ENCODE peak calls at places on chromosome 16, in nine cellular contexts. M, V, B, L, R, C, O, E and X are unnamed samples. For H3K4me1 and H3K9me3, the result is how much of the 10 kb centered on the place peaks cover.

GRCh38 chr16:66521227-66521626 is 28.7 kb downstream of the TK2 start:
- DNase-seq in O (no peak), L (peak), V (no peak), M (no peak), C (no peak), R (no peak), B (no peak), E (no peak), X (no peak)

GRCh38 chr16:88469615-88470395 is 16.7 kb downstream of the ZFPM1 start:
- DNase-seq in V (no peak), L (no peak), B (no peak), R (no peak), M (no peak), E (no peak), C (no peak), O (no peak), X (no peak)

GRCh38 chr16:85602831-85603755 is 10.0 kb upstream of the GSE1 start:
- DNase-seq in C (no peak), B (no peak), V (no peak), O (no peak), L (no peak), M (no peak), R (no peak), E (no peak), X (no peak)

GRCh38 chr16:80294172-80294571 is 246.6 kb upstream of the DYNLRB2 start:
- DNase-seq in C (no peak), V (no peak), O (no peak), L (no peak), E (no peak), M (no peak), B (no peak), R (no peak), X (no peak)

GRCh38 chr16:30053376-30054015 is 12.1 kb upstream of the ALDOA start:
- DNase-seq in R (no peak), E (no peak), V (no peak), L (no peak), O (no peak), C (no peak), M (no peak), B (no peak), X (no peak)

GRCh38 chr16:28839004-28839639 is 7.0 kb downstream of the TUFM start:
- DNase-seq in O (no peak), L (no peak), V (no peak), B (no peak), E (peak), R (no peak), C (no peak), M (no peak), X (no peak)

GRCh38 chr16:63461248-63461841 is 1425.1 kb upstream of the CDH8 start:
- DNase-seq in C (peak), M (no peak), E (peak), L (no peak), O (peak), R (peak), V (no peak), B (peak), X (no peak)

GRCh38 chr16:24010440-24011089 is 174.8 kb downstream of the PRKCB start:
- DNase-seq in M (no peak), R (peak), L (peak), C (peak), E (peak), B (peak), V (no peak), O (peak), X (peak)

GRCh38 chr16:24156777-24157176 is 99.4 kb upstream of the CACNG3 start:
- DNase-seq in L (no peak), E (no peak), O (no peak), B (no peak), V (no peak), C (no peak), M (no peak), R (no peak), X (no peak)

GRCh38 chr16:68384293-68385255 is 63.7 kb downstream of the SMPD3 start:
- DNase-seq in R (no peak), L (no peak), M (no peak), V (no peak), E (no peak), B (peak), C (no peak), O (peak), X (no peak)

GRCh38 chr16:77223184-77223583 is 24.0 kb downstream of the SYCE1L start:
- DNase-seq in L (no peak), O (peak), R (peak), E (peak), V (no peak), M (no peak), C (no peak), B (peak), X (no peak)

GRCh38 chr16:12009462-12009861 is 32.9 kb downstream of the SNX29 start:
- DNase-seq in L (no peak), R (no peak), C (no peak), M (no peak), O (no peak), V (no peak), E (no peak), B (no peak), X (no peak)

GRCh38 chr16:12009922-12010321 is 33.4 kb downstream of the SNX29 start:
- DNase-seq in E (no peak), L (no peak), C (no peak), O (no peak), B (no peak), V (no peak), M (no peak), R (no peak), X (no peak)

GRCh38 chr16:12016166-12016947 is 39.8 kb downstream of the SNX29 start:
- DNase-seq in M (no peak), E (no peak), C (no peak), B (no peak), O (no peak), V (no peak), L (no peak), R (no peak), X (no peak)

GRCh38 chr16:12010388-12011251 is 34.1 kb downstream of the SNX29 start:
- DNase-seq in B (no peak), M (no peak), C (no peak), O (no peak), E (no peak), L (no peak), V (no peak), R (no peak), X (no peak)

GRCh38 chr16:12011565-12011964 is 35.0 kb downstream of the SNX29 start:
- DNase-seq in R (no peak), E (peak), M (no peak), L (no peak), C (no peak), O (no peak), B (no peak), V (no peak), X (no peak)
- H3K4me1 ChIP-seq in R (under half), E (under half), M (under half), L (under half), C (under half), O (under half), B (under half), V (under half), X (under half)

GRCh38 chr16:49275870-49276269 is 5.8 kb downstream of the CBLN1 start:
- DNase-seq in O (no peak), B (no peak), V (no peak), R (no peak), M (no peak), C (no peak), E (no peak), L (no peak), X (no peak)
- H3K4me3 ChIP-seq in O (no peak), B (no peak), V (no peak), R (no peak), M (no peak), C (no peak), E (no peak), L (no peak), X (no peak)

DNA sequence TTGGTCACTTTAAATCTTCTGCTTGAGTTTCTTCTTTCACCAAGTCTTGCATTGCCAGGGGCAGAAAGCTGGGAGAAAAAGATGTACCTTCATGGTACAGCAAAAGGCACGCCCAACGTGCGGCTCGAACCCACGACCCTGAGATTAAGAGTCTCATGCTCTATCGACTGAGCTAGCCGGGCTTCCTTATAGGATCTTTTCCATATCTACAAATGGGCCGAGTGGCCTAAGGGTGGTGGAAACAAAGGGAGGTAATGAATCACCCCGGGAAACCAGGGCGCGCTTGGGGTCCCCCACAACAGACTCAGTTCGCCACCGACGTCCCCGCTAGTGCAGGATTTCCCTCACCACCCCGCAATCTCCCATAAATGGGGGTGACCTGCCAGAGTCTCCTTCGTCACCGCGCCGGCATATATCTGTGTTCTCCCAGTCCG is 7.5 kb upstream of the OR1F1 start:
- DNase-seq in E (peak), L (no peak), C (no peak), V (no peak), O (no peak), M (no peak), B (no peak), R (peak), X (no peak)
- H3K9me3 ChIP-seq in E (under half), L (under half), C (under half), V (under half), O (under half), M (under half), B (under half), R (under half), X (under half)

GRCh38 chr16:70751593-70751992 is 49.4 kb downstream of the VAC14 start:
- DNase-seq in L (no peak), C (no peak), O (no peak), E (no peak), M (no peak), V (no peak), R (no peak), B (no peak), X (no peak)
- H3K4me1 ChIP-seq in L (half or more), C (under half), O (under half), E (under half), M (half or more), V (under half), R (under half), B (under half), X (half or more)

DNA sequence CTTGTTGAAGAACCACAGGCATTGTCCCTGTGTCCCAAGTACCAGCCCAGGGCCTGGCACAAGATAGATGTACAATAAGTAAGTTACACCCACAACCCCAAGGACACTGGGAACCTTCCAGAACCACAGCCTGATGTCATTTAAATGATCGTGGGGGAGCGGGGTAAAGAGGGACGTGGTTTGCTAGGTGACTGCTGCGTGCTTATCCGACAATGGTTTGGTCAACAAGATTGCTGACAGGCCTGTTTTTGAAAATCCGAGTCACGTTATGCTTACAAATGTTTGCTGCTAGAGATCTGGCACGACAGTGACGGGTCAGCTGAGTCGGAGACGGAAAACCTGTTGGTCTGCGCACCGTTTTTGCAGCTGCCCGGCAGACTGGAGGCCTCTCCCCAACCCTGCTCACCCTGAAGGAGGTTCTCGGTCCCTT is 22.8 kb downstream of the COTL1 start:
- DNase-seq in M (no peak), B (no peak), V (no peak), E (no peak), O (no peak), C (no peak), R (no peak), L (no peak), X (no peak)
- H3K4me3 ChIP-seq in M (no peak), B (no peak), V (no peak), E (no peak), O (no peak), C (no peak), R (no peak), L (peak), X (no peak)

DNA sequence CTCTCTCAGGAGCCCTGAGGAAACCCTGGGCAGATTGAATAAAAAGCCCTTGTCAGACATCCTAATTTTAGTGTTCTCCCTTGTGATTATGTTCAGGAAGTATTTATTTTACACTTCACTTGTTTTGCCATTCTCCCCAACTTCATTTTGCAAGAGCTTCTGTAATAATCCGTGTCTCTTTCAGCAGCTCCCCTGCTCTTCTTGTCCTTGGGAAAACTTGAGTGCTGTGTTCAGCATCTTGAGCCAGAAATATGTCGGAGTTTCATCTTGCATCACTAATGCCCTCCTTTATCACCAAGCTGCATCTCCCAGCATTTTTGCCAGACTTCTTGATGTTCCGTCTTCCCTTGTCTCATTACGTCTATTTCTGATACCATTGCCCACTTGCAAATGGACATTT is 486.5 kb upstream of the EEF2KMT start:
- DNase-seq in M (no peak), R (no peak), O (no peak), C (no peak), E (no peak), B (no peak), V (no peak), L (no peak), X (no peak)
- H3K9me3 ChIP-seq in M (under half), R (under half), O (under half), C (under half), E (under half), B (under half), V (under half), L (under half), X (under half)

GRCh38 chr16:14485131-14485551 is 144.9 kb downstream of the PARN start:
- DNase-seq in L (no peak), C (no peak), E (peak), V (no peak), B (no peak), M (no peak), O (no peak), R (no peak), X (no peak)

GRCh38 chr16:14485811-14486519 is 144.1 kb downstream of the PARN start:
- DNase-seq in L (no peak), B (no peak), M (no peak), R (no peak), V (no peak), C (no peak), E (no peak), O (no peak), X (no peak)

GRCh38 chr16:14489460-14489859 is 140.6 kb downstream of the PARN start:
- DNase-seq in V (no peak), E (peak), B (peak), M (no peak), L (no peak), R (peak), C (peak), O (peak), X (no peak)

GRCh38 chr16:14487579-14487978 is 142.5 kb downstream of the PARN start:
- DNase-seq in E (peak), R (no peak), O (no peak), B (peak), V (no peak), C (no peak), L (no peak), M (no peak), X (no peak)

DNA sequence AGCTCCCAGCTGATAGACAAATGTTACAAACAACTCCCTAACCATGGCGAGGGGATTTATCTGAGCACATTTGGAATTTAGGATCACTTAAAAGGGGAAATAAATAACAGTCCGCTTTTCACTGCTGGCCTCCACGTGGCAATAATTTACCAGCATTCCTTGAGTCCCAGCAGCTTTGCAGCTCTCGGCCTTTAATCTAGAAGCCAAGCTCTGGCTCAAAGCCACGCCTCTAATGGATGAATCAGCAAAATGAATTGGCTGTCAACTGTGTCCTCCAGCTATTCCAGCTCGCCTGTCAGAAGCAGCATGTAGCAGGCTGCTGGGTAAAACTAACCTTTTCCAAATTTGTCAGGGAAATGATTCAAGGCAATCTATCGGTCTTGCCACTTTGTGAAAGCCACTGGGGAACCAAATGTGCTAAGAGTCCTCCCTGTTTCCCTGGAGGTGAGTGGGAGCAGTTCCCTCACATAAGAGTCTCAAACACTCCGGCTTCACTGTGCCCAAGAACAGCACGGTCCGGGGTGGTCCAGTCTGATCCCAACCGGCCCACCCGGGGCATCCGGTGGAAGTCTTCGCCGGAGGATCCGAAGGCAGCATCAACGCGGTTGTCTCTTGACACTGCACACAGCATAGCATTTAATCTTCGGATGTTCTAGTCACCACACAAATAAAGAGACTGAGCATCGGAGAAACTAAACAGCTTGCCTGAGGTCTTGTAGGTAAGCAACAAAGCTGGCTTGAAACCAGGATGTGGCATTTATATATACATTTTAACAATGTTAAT is 143.3 kb downstream of the PARN start:
- DNase-seq in B (no peak), E (peak), R (peak), V (peak), M (peak), O (peak), C (peak), L (peak), X (peak)
- H3K4me1 ChIP-seq in B (under half), E (under half), R (under half), V (under half), M (under half), O (under half), C (under half), L (under half), X (half or more)